ENCODE peak calls at places on chromosome 15, in nine cellular contexts. D is sigmoid colon; M is PC-3; R is CD8-positive, alpha-beta T cell; W is fibroblast of lung; C is neural progenitor cell; O is left ventricle myocardium inferior; K is ascending aorta; Z is H1. E is an unnamed sample.

GRCh38 chr15:62880278-62880677 is 162.3 kb upstream of the TPM1 start:
- DNase-seq in D (no peak), Z (no peak), R (no peak), W (peak; percentile 72), M (no peak), C (no peak), K (no peak), O (no peak), E (no peak)

GRCh38 chr15:98909968-98910885 is 97.4 kb downstream of the PGPEP1L start:
- DNase-seq in M (no peak), K (no peak), D (no peak), O (no peak), Z (no peak), W (no peak), R (no peak), C (no peak), E (no peak)

GRCh38 chr15:84586641-84587160 is 14.1 kb upstream of the ZSCAN2 start:
- DNase-seq in W (peak; percentile 18), D (no peak), K (no peak), O (no peak), C (no peak), M (no peak), Z (no peak), R (no peak), E (no peak)

GRCh38 chr15:98232761-98233160 is 272.3 kb downstream of the ARRDC4 start:
- DNase-seq in M (no peak), Z (no peak), C (no peak), D (no peak), K (no peak), W (no peak), R (no peak), O (no peak), E (no peak)

GRCh38 chr15:32105258-32106248 is 75.2 kb downstream of the CHRNA7 start:
- DNase-seq in K (no peak), C (no peak), Z (no peak), M (no peak), W (no peak), D (no peak), R (no peak), O (peak; percentile 78), E (no peak)

GRCh38 chr15:38868326-38869114 is 303.9 kb upstream of the RASGRP1 start:
- DNase-seq in M (peak; percentile 95), C (no peak), R (no peak), K (no peak), Z (no peak), O (no peak), W (peak; percentile 94), D (peak; percentile 78), E (no peak)

GRCh38 chr15:50562735-50563640 is 16.5 kb upstream of the USP50 start:
- DNase-seq in M (no peak), O (no peak), W (no peak), Z (no peak), R (no peak), C (no peak), K (no peak), D (no peak), E (no peak)

GRCh38 chr15:71654714-71655174 is 155.6 kb upstream of the NR2E3 start:
- DNase-seq in D (no peak), W (no peak), O (no peak), C (no peak), M (no peak), K (no peak), Z (no peak), R (no peak), E (no peak)

GRCh38 chr15:50128266-50128665 is 9.2 kb upstream of the ATP8B4 start:
- DNase-seq in W (no peak), K (peak; percentile 33), R (no peak), Z (no peak), O (peak; percentile 53), M (no peak), C (no peak), D (peak; percentile 85), E (no peak)

GRCh38 chr15:22951381-22952280 is 28.5 kb downstream of the CYFIP1 start:
- DNase-seq in C (no peak), Z (no peak), K (no peak), O (no peak), M (no peak), R (no peak), W (peak; percentile 11), D (peak; percentile 75), E (no peak)

GRCh38 chr15:100958326-100959065 is 39.3 kb downstream of the LRRK1 start:
- DNase-seq in W (peak; percentile 37), C (no peak), M (peak; percentile 77), D (no peak), K (no peak), R (no peak), Z (no peak), O (no peak), E (no peak)

GRCh38 chr15:67923647-67923971 is 83.8 kb upstream of the RNU6-1 start:
- DNase-seq in O (no peak), W (peak; percentile 26), K (no peak), C (no peak), M (no peak), R (no peak), D (no peak), Z (no peak), E (no peak)
- H3K27ac ChIP-seq in O (peak overlapping the region; percentile 67), W (no peak overlapping the region), K (peak overlapping the region; percentile 83), C (no peak overlapping the region), M (no peak overlapping the region), R (no peak overlapping the region), D (peak overlapping the region; percentile 3), Z (no peak overlapping the region), E (no peak overlapping the region)

GRCh38 chr15:64089553-64090280 is 3.9 kb downstream of the CIAO2A start:
- DNase-seq in M (no peak), R (no peak), C (no peak), D (no peak), K (no peak), W (no peak), O (no peak), Z (no peak), E (no peak)

GRCh38 chr15:64093627-64094417 is at the start of gene CIAO2A:
- DNase-seq in O (peak; percentile 92), Z (peak; percentile 95), K (peak; percentile 91), M (peak; percentile 97), W (peak; percentile 99), R (peak; percentile 85), D (peak; percentile 98), C (peak; percentile 98), E (peak; percentile 98)

GRCh38 chr15:64090527-64090926 is 3.1 kb downstream of the CIAO2A start:
- DNase-seq in R (no peak), O (no peak), K (no peak), C (no peak), W (no peak), M (no peak), D (no peak), Z (no peak), E (no peak)

GRCh38 chr15:64092864-64093626 is 593 bp downstream of the CIAO2A start:
- DNase-seq in R (no peak), W (peak; percentile 61), C (peak; percentile 61), K (no peak), O (peak; percentile 46), D (no peak), Z (no peak), M (peak; percentile 12), E (no peak)

GRCh38 chr15:64092075-64092820 is 1.4 kb downstream of the CIAO2A start:
- DNase-seq in D (no peak), R (no peak), C (no peak), W (no peak), M (peak; percentile 28), O (no peak), Z (no peak), K (no peak), E (no peak)
- H3K4me1 ChIP-seq in D (peaks cover 27% of the 10 kb centered on the region), R (peaks cover 37% of the 10 kb centered on the region), C (peaks cover 16% of the 10 kb centered on the region), W (peaks cover 2% of the 10 kb centered on the region), M (peaks cover 20% of the 10 kb centered on the region), O (peaks cover 83% of the 10 kb centered on the region), Z (peaks cover 3% of the 10 kb centered on the region), K (peaks cover 13% of the 10 kb centered on the region), E (no peaks in the 10 kb centered on the region)

DNA sequence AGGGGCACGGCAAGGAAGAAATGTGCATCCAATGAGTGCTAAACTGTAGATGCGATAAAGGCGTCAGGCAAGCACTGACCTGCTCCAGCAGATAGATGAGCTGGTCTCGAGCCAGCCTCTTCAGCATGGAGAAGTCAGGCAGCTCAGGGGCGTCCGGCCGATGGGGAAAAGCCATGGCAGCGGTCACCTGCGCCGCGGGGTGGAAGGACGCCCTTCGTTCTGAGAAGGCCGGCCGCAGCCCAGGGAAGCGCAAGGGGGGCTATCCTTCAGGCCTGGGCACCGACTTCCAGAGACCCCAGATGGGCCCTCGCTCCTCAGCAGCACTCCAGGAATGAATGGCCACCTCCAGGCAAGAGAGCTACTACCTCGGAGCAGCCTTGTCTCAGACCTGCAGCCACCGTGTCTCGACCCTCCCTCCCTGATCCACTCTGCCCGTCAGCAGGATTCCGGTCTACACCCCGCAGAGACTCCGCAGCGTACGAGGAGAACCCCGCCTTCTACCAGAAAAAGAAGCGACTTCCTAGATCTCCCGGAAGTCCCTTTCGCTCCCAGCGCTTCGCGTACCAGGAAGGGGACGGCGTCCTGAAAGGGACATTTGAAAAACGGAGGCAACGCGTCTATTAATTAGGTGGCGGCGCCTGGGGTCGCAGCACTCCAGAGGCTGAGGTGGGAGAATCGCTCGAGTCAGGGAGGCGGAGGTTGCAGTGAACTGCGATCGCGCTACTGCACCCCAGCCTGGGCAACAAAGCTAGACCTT is at the start of gene VPS33B:
- DNase-seq in O (peak; percentile 82), W (peak; percentile 87), D (peak; percentile 91), Z (peak; percentile 68), C (peak; percentile 93), K (peak; percentile 30), R (peak; percentile 55), M (peak; percentile 89), E (peak; percentile 72)
- H3K27ac ChIP-seq in O (peak within 1 kb of the TSS; percentile 85), W (peak within 1 kb of the TSS; percentile 80), D (peak within 1 kb of the TSS; percentile 70), Z (peak within 1 kb of the TSS; percentile 37), C (no peak within 1 kb of the TSS), K (peak within 1 kb of the TSS; percentile 82), R (peak within 1 kb of the TSS; percentile 52), M (no peak within 1 kb of the TSS), E (no peak within 1 kb of the TSS)

GRCh38 chr15:51884041-51884440 is 54.6 kb downstream of the TMOD3 start:
- DNase-seq in Z (no peak), O (no peak), R (no peak), W (no peak), C (no peak), M (no peak), D (no peak), K (no peak), E (no peak)
- H3K4me1 ChIP-seq in Z (no peaks in the 10 kb centered on the region), O (peaks cover 46% of the 10 kb centered on the region), R (no peaks in the 10 kb centered on the region), W (peaks cover 17% of the 10 kb centered on the region), C (peaks cover 10% of the 10 kb centered on the region), M (peaks cover 32% of the 10 kb centered on the region), D (peaks cover 27% of the 10 kb centered on the region), K (peaks cover 3% of the 10 kb centered on the region), E (no peaks in the 10 kb centered on the region)

GRCh38 chr15:91887921-91888373 is 34.4 kb downstream of the SLCO3A1 start:
- DNase-seq in D (no peak), O (no peak), R (no peak), K (no peak), Z (no peak), M (no peak), W (peak; percentile 23), C (no peak), E (no peak)
- H3K27ac ChIP-seq in D (no peak overlapping the region), O (peak overlapping the region; percentile 71), R (no peak overlapping the region), K (no peak overlapping the region), Z (no peak overlapping the region), M (no peak overlapping the region), W (no peak overlapping the region), C (no peak overlapping the region), E (no peak overlapping the region)

DNA sequence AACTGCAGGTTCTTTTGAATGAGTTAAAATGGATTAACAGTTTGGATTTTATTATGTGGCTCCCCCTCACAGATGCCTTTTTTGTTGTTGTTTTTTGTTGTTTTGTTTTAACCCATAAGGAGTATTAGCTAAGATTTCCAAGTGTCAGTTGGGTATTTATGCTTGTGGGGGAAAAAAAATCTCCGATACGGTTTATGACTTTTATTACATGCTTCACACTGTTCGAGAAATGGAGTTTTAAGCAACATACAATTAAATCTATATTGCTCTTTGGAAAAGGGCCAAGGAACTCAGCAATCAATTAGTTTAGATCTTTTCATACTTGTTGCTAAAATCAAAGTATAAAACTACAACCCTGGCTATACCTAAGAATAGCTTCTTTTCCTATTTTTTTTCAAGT is 15.9 kb downstream of the NR2F2 start:
- DNase-seq in D (no peak), M (no peak), W (peak; percentile 45), K (no peak), R (no peak), O (no peak), C (no peak), Z (no peak), E (no peak)
- H3K4me1 ChIP-seq in D (peaks cover 56% of the 10 kb centered on the region), M (no peaks in the 10 kb centered on the region), W (peaks cover 9% of the 10 kb centered on the region), K (peaks cover 6% of the 10 kb centered on the region), R (no peaks in the 10 kb centered on the region), O (peaks cover 76% of the 10 kb centered on the region), C (peaks cover 98% of the 10 kb centered on the region), Z (peaks cover 25% of the 10 kb centered on the region), E (peaks cover 9% of the 10 kb centered on the region)

E was measured in iPS DF 6.9.